ENCODE peak calls at places on chromosomes 1 and 21, in ten cellular contexts. Y is HFF-Myc, P is IMR-90, O is transverse colon, R is uterus, I is lung, W is WERI-Rb-1, F is ovary, K is heart left ventricle, V is AG04449. S is an unnamed sample.

GRCh38 chr1:212288614-212289013 is 3.4 kb downstream of the PPP2R5A start:
- DNase-seq in Y (no peak), P (peak), O (no peak), R (no peak), I (no peak), W (no peak), F (no peak), K (no peak), V (peak), S (no peak)

GRCh38 chr1:162902372-162902771 is 41.4 kb upstream of the CCDC190 start:
- DNase-seq in Y (no peak), P (peak), O (no peak), R (no peak), I (no peak), W (no peak), F (no peak), K (no peak), V (no peak), S (peak)

GRCh38 chr1:59898927-59899326 is 27.6 kb downstream of the CYP2J2 start:
- DNase-seq in Y (no peak), P (no peak), O (no peak), R (no peak), I (no peak), W (no peak), F (no peak), K (no peak), V (no peak), S (no peak)

GRCh38 chr1:82269466-82269865 is 468.7 kb downstream of the ADGRL2 start:
- DNase-seq in Y (peak), P (no peak), O (no peak), R (no peak), I (no peak), W (no peak), F (no peak), K (no peak), V (no peak), S (no peak)

GRCh38 chr21:15309721-15310120 is 244.9 kb upstream of the NRIP1 start:
- DNase-seq in Y (no peak), P (no peak), O (no peak), R (peak), I (no peak), W (no peak), F (peak), K (peak), V (no peak), S (no peak)

GRCh38 chr1:33334081-33334552 is 13.2 kb upstream of the A3GALT2 start:
- DNase-seq in Y (no peak), P (no peak), O (peak), R (peak), I (no peak), W (no peak), F (no peak), K (no peak), V (no peak), S (no peak)

GRCh38 chr1:27572019-27572678 is 31.8 kb downstream of the AHDC1 start:
- DNase-seq in Y (no peak), P (no peak), O (no peak), R (no peak), I (no peak), W (no peak), F (no peak), K (no peak), V (no peak), S (no peak)

GRCh38 chr1:28437924-28438699 is 67.7 kb upstream of the RCC1 start:
- DNase-seq in Y (peak), P (peak), O (peak), R (peak), I (peak), W (no peak), F (peak), K (peak), V (peak), S (peak)

GRCh38 chr1:166843769-166844596 is 4.7 kb downstream of the POGK start:
- DNase-seq in Y (no peak), P (peak), O (peak), R (no peak), I (no peak), W (no peak), F (no peak), K (no peak), V (no peak), S (peak)

GRCh38 chr1:4700801-4701200 is 46.4 kb downstream of the AJAP1 start:
- DNase-seq in Y (no peak), P (no peak), O (no peak), R (no peak), I (no peak), W (no peak), F (no peak), K (peak), V (no peak), S (no peak)

GRCh38 chr1:156551066-156551643 is 21.2 kb downstream of the IQGAP3 start:
- DNase-seq in Y (no peak), P (no peak), O (no peak), R (no peak), I (no peak), W (no peak), F (no peak), K (no peak), V (no peak), S (no peak)

GRCh38 chr1:76154213-76154956 is 79.8 kb downstream of the ST6GALNAC3 start:
- DNase-seq in Y (peak), P (peak), O (peak), R (peak), I (peak), W (peak), F (peak), K (peak), V (peak), S (peak)

GRCh38 chr1:4653796-4654715 is at the start of gene AJAP1:
- DNase-seq in Y (no peak), P (no peak), O (no peak), R (no peak), I (no peak), W (peak), F (peak), K (no peak), V (no peak), S (no peak)

GRCh38 chr1:204703826-204704612 is 18.5 kb upstream of the LRRN2 start:
- DNase-seq in Y (no peak), P (no peak), O (peak), R (no peak), I (no peak), W (no peak), F (no peak), K (no peak), V (no peak), S (no peak)

GRCh38 chr1:152622803-152623202 is at the start of gene LCE3A:
- DNase-seq in Y (no peak), P (peak), O (no peak), R (no peak), I (no peak), W (no peak), F (peak), K (no peak), V (no peak), S (no peak)

GRCh38 chr1:202687819-202688218 is 22.4 kb downstream of the SYT2 start:
- DNase-seq in Y (no peak), P (no peak), O (no peak), R (no peak), I (no peak), W (no peak), F (no peak), K (no peak), V (no peak), S (no peak)
- H3K4me3 ChIP-seq in Y (no peak), P (no peak), O (no peak), R (no peak), I (no peak), W (no peak), F (no peak), K (no peak), V (no peak), S (no peak)

GRCh38 chr21:16594191-16594590 is 864.4 kb downstream of the USP25 start:
- DNase-seq in Y (no peak), P (peak), O (no peak), R (no peak), I (no peak), W (no peak), F (no peak), K (no peak), V (no peak), S (no peak)
- TF ChIP-seq CTCF in Y (no peak), P (no peak), O (no peak), R (no peak), I (no peak), W (no peak), F (no peak), K (no peak), V (no peak), S (no peak)

GRCh38 chr1:189350983-189351616 is 1126.6 kb downstream of the BRINP3 start:
- DNase-seq in Y (no peak), P (no peak), O (no peak), R (no peak), I (no peak), W (no peak), F (no peak), K (no peak), V (no peak), S (no peak)
- H3K4me3 ChIP-seq in Y (no peak), P (no peak), O (no peak), R (no peak), I (no peak), W (no peak), F (no peak), K (no peak), V (no peak), S (no peak)

GRCh38 chr1:1230656-1231399 is 973 bp downstream of the SDF4 start:
- DNase-seq in Y (peak), P (peak), O (peak), R (no peak), I (no peak), W (no peak), F (no peak), K (no peak), V (no peak), S (no peak)
- TF ChIP-seq CTCF in Y (peak), P (peak), O (peak), R (no peak), I (no peak), W (no peak), F (no peak), K (no peak), V (peak), S (peak)

GRCh38 chr1:22043175-22043769 is 9.2 kb upstream of the CDC42 start:
- DNase-seq in Y (no peak), P (no peak), O (no peak), R (no peak), I (no peak), W (no peak), F (no peak), K (no peak), V (no peak), S (no peak)

GRCh38 chr1:22039594-22040347 is 12.7 kb upstream of the CDC42 start:
- DNase-seq in Y (peak), P (peak), O (peak), R (peak), I (peak), W (no peak), F (no peak), K (peak), V (no peak), S (peak)

GRCh38 chr1:22041505-22041904 is 11.0 kb upstream of the CDC42 start:
- DNase-seq in Y (no peak), P (no peak), O (no peak), R (no peak), I (no peak), W (no peak), F (no peak), K (no peak), V (no peak), S (no peak)

GRCh38 chr1:22038036-22038435 is 14.5 kb upstream of the CDC42 start:
- DNase-seq in Y (no peak), P (no peak), O (no peak), R (no peak), I (no peak), W (no peak), F (no peak), K (no peak), V (no peak), S (no peak)

GRCh38 chr1:22037520-22037919 is 15.0 kb upstream of the CDC42 start:
- DNase-seq in Y (no peak), P (no peak), O (no peak), R (no peak), I (no peak), W (no peak), F (no peak), K (no peak), V (no peak), S (no peak)
- H3K4me3 ChIP-seq in Y (no peak), P (no peak), O (no peak), R (no peak), I (no peak), W (no peak), F (no peak), K (no peak), V (no peak), S (no peak)

GRCh38 chr21:42721341-42721824 is 68.0 kb downstream of the PDE9A start:
- DNase-seq in Y (no peak), P (no peak), O (peak), R (peak), I (no peak), W (no peak), F (no peak), K (no peak), V (no peak), S (no peak)
- TF ChIP-seq CTCF in Y (no peak), P (no peak), O (no peak), R (no peak), I (no peak), W (no peak), F (no peak), K (no peak), V (no peak), S (no peak)

GRCh38 chr1:247212914-247213617 is 41.2 kb upstream of the ZNF124 start:
- DNase-seq in Y (no peak), P (no peak), O (no peak), R (no peak), I (no peak), W (no peak), F (no peak), K (no peak), V (no peak), S (no peak)

GRCh38 chr1:247212012-247212411 is 40.2 kb upstream of the ZNF124 start:
- DNase-seq in Y (no peak), P (no peak), O (peak), R (no peak), I (no peak), W (no peak), F (no peak), K (no peak), V (no peak), S (no peak)

GRCh38 chr1:247211339-247211738 is 39.5 kb upstream of the ZNF124 start:
- DNase-seq in Y (no peak), P (no peak), O (no peak), R (no peak), I (no peak), W (no peak), F (no peak), K (no peak), V (no peak), S (no peak)

GRCh38 chr1:247218252-247218651 is 37.6 kb upstream of the VN1R5 start:
- DNase-seq in Y (no peak), P (no peak), O (no peak), R (no peak), I (no peak), W (no peak), F (no peak), K (no peak), V (no peak), S (no peak)

DNA sequence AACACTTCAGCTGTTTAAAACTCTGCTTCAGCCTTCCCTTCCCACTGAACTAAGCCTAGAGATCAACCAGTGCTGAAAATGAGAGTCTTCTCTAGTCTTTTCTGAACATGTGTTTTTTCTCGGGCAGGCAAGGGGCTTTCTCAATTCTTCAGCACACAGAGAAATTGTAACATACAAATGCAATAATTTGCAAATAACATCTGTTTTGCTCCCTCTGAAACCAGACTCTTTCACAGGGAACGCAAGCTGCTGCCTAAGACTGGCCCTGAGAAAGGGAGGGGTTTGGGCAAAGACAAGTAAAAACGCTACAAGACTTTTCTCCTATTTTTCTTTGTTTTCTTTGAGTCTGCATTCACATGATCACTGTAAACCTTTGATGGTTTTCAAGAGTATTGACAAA is 39.6 kb upstream of the VN1R5 start:
- DNase-seq in Y (no peak), P (no peak), O (no peak), R (no peak), I (no peak), W (no peak), F (no peak), K (no peak), V (no peak), S (no peak)
- H3K4me3 ChIP-seq in Y (no peak), P (no peak), O (no peak), R (no peak), I (no peak), W (no peak), F (no peak), K (no peak), V (no peak), S (no peak)

DNA sequence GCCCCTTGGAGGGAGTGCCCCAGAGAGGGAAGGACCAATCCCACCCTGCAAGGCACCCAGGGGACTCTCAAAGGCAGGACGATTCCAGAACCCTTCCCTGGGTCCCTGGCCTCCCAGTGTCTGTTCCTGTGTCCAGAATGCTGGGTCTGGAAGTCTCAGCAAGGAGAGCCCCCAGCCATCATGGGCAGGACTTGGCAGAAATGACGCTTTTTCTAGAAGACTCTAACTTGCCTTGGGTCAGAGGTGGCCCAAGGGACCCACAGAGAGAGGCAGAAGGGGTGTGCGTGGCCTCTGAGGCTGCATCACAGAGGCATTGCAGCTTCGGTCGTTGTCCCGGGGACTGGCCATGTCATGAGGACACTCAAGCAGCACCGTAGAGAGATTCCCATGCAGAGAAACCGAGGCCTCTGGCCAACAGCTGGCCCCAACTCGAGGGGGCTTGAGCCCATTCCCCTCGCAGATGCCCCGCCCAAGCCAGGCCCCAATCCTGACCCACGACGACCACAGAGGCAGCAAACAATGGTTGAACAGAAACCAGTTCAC is 57.8 kb downstream of the WNT9A start:
- DNase-seq in Y (no peak), P (no peak), O (no peak), R (peak), I (no peak), W (no peak), F (peak), K (peak), V (no peak), S (no peak)
- TF ChIP-seq CTCF in Y (no peak), P (no peak), O (no peak), R (no peak), I (no peak), W (no peak), F (no peak), K (no peak), V (no peak), S (no peak)

GRCh38 chr1:173023343-173023742 is 27.4 kb downstream of the TNFSF18 start:
- DNase-seq in Y (no peak), P (peak), O (no peak), R (no peak), I (no peak), W (no peak), F (no peak), K (no peak), V (no peak), S (no peak)
- H3K4me3 ChIP-seq in Y (no peak), P (no peak), O (no peak), R (no peak), I (no peak), W (no peak), F (no peak), K (no peak), V (no peak), S (no peak)

GRCh38 chr1:26189751-26190275 is 589 bp upstream of the CATSPER4 start:
- DNase-seq in Y (no peak), P (no peak), O (no peak), R (no peak), I (no peak), W (no peak), F (no peak), K (no peak), V (no peak), S (no peak)
- TF ChIP-seq CTCF in Y (peak), P (no peak), O (no peak), R (no peak), I (no peak), W (no peak), F (no peak), K (no peak), V (no peak), S (no peak)

S was measured in cardiac muscle cell.